ENCODE peak calls at places on chromosomes 1 and 21, in eight cellular contexts. Y is AG08395; P is amygdala; G is endothelial cell; H is breast epithelium; L is psoas muscle; M is cardiac fibroblast; O is stimulated activated CD4-positive, alpha-beta T cell treated with anti-CD3 and anti-CD28 coated beads, Interleukin-1b, Interleukin-23, amount 100 ng/mL, for 4 hours. V is an unnamed sample.

GRCh38 chr1:99685516-99686180 is 39.7 kb downstream of the PALMD start:
- DNase-seq in P (peak), H (peak), O (peak), Y (peak), L (peak), G (peak), M (peak), V (peak)

GRCh38 chr21:36722370-36723368 is 23.8 kb downstream of the SIM2 start:
- DNase-seq in H (no peak), G (no peak), Y (no peak), M (no peak), P (no peak), L (no peak), O (no peak), V (peak)

GRCh38 chr21:34744801-34745200 is 76.0 kb downstream of the CLIC6 start:
- DNase-seq in M (no peak), L (no peak), H (no peak), P (no peak), Y (no peak), G (no peak), O (no peak), V (no peak)

GRCh38 chr1:178581351-178581951 is 68.5 kb downstream of the TEX35 start:
- DNase-seq in G (no peak), M (no peak), L (no peak), H (no peak), Y (no peak), O (no peak), P (no peak), V (no peak)

GRCh38 chr1:181640959-181641358 is 157.6 kb downstream of the CACNA1E start:
- DNase-seq in Y (no peak), L (no peak), M (no peak), O (no peak), G (no peak), P (no peak), H (no peak), V (no peak)

GRCh38 chr1:33130297-33130696 is 49.3 kb downstream of the AZIN2 start:
- DNase-seq in H (no peak), L (peak), O (no peak), G (no peak), Y (no peak), P (no peak), M (no peak), V (no peak)

GRCh38 chr1:232292246-232292645 is 337.7 kb downstream of the SIPA1L2 start:
- DNase-seq in O (no peak), H (no peak), L (no peak), Y (no peak), P (no peak), M (peak), G (no peak), V (no peak)

GRCh38 chr1:236795757-236796719 is 946 bp downstream of the MTR start:
- DNase-seq in P (no peak), L (no peak), H (no peak), G (peak), Y (peak), M (peak), O (no peak), V (no peak)